ENCODE peak calls at places on chromosome 14, in seven cellular contexts. G is HTR-8/SVneo; M is cardiac muscle cell; X is posterior cingulate gyrus; Q is substantia nigra; P is activated CD4-positive, alpha-beta memory T cell treated with anti-CD3 and anti-CD28 coated beads, Interleukin-2, amount 10 ng/mL, durations not matched to agents 7 days and 5 days; J is stromal cell of bone marrow. R is an unnamed sample.

GRCh38 chr14:94102768-94103482 is 7.6 kb upstream of the IFI27 start:
- DNase-seq in P (no peak), X (no peak), Q (no peak), G (no peak), M (no peak), J (no peak), R (no peak)

GRCh38 chr14:35335388-35336092 is 43.4 kb downstream of the PSMA6 start:
- DNase-seq in G (no peak), J (no peak), M (peak; percentile 37), P (no peak), X (no peak), Q (no peak), R (peak; percentile 72)

GRCh38 chr14:57087841-57088240 is 180.9 kb downstream of the EXOC5 start:
- DNase-seq in M (no peak), X (no peak), Q (no peak), J (no peak), P (no peak), G (no peak), R (no peak)

GRCh38 chr14:95268350-95268749 is 51.4 kb downstream of the CLMN start:
- DNase-seq in G (no peak), X (no peak), Q (no peak), J (no peak), M (no peak), P (no peak), R (no peak)

GRCh38 chr14:49966304-49966809 is 73.5 kb downstream of the ARF6 start:
- DNase-seq in Q (no peak), J (no peak), M (no peak), G (no peak), X (no peak), P (no peak), R (no peak)

GRCh38 chr14:96187216-96188050 is 17.2 kb upstream of the BDKRB2 start:
- DNase-seq in P (no peak), G (no peak), J (no peak), X (no peak), M (no peak), Q (no peak), R (no peak)

GRCh38 chr14:30069536-30069935 is 141.9 kb upstream of the PRKD1 start:
- DNase-seq in G (no peak), J (no peak), Q (no peak), P (no peak), M (no peak), X (no peak), R (no peak)

GRCh38 chr14:59632381-59632780 is 55.8 kb upstream of the CCDC175 start:
- DNase-seq in X (no peak), J (peak; percentile 5), G (peak; percentile 36), M (peak; percentile 30), Q (no peak), P (no peak), R (no peak)

GRCh38 chr14:95519699-95520098 is 3.2 kb upstream of the SYNE3 start:
- DNase-seq in J (peak; percentile 91), Q (no peak), M (no peak), P (peak; percentile 82), X (peak; percentile 65), G (no peak), R (no peak)

GRCh38 chr14:96626916-96627315 is 124.7 kb downstream of the PAPOLA start:
- DNase-seq in J (no peak), G (no peak), Q (no peak), X (no peak), P (no peak), M (no peak), R (no peak)

GRCh38 chr14:23409966-23410635 is 2.0 kb upstream of the MYH6 start:
- DNase-seq in Q (no peak), P (no peak), G (no peak), X (no peak), J (no peak), M (peak; percentile 59), R (no peak)

GRCh38 chr14:104096751-104097700 is 11.5 kb downstream of the ASPG start:
- DNase-seq in M (no peak), Q (no peak), G (no peak), J (no peak), P (no peak), X (no peak), R (no peak)

GRCh38 chr14:52268191-52269061 is 928 bp downstream of the PTGDR start:
- DNase-seq in Q (no peak), X (no peak), G (no peak), M (peak; percentile 14), P (peak; percentile 21), J (no peak), R (no peak)

GRCh38 chr14:102694530-102695171 is 82.6 kb upstream of the TRAF3 start:
- DNase-seq in J (peak; percentile 49), P (peak; percentile 52), Q (no peak), G (peak; percentile 79), X (peak; percentile 15), M (peak; percentile 85), R (peak; percentile 66)

GRCh38 chr14:78022059-78022458 is 148.1 kb upstream of the NRXN3 start:
- DNase-seq in G (peak; percentile 54), J (peak; percentile 24), M (peak; percentile 75), P (peak; percentile 71), X (peak; percentile 32), Q (no peak), R (peak; percentile 73)

GRCh38 chr14:92686763-92687427 is 61.5 kb downstream of the LGMN start:
- DNase-seq in P (peak; percentile 60), G (peak; percentile 89), J (peak; percentile 27), M (peak; percentile 84), Q (no peak), X (peak; percentile 76), R (no peak)

GRCh38 chr14:76502638-76503037 is 126.7 kb downstream of the ESRRB start:
- DNase-seq in X (no peak), G (no peak), M (no peak), J (no peak), P (no peak), Q (no peak), R (no peak)

GRCh38 chr14:34211732-34212131 is 250.3 kb downstream of the SPTSSA start:
- DNase-seq in M (no peak), J (no peak), P (no peak), X (no peak), Q (no peak), G (no peak), R (no peak)

GRCh38 chr14:25945746-25946145 is 652.1 kb downstream of the NOVA1 start:
- DNase-seq in M (no peak), P (no peak), X (no peak), Q (no peak), J (no peak), G (no peak), R (no peak)

GRCh38 chr14:104898870-104899510 is 25.7 kb upstream of the PLD4 start:
- DNase-seq in X (no peak), G (no peak), Q (no peak), M (no peak), P (no peak), J (no peak), R (no peak)

GRCh38 chr14:53517276-53517960 is 364.3 kb upstream of the DDHD1 start:
- DNase-seq in G (no peak), M (no peak), Q (no peak), J (peak; percentile 53), X (no peak), P (no peak), R (no peak)

R was measured in PC-9.